ENCODE peak calls at places on chromosomes 13 and 19, in eight cellular contexts. D is IMR-90, B is fibroblast of lung, H is kidney, P is breast epithelium, R is psoas muscle, G is body of pancreas, J is ascending aorta. W is an unnamed sample.

GRCh38 chr13:40094056-40094455 is 438.6 kb downstream of the COG6 start:
- DNase-seq in P (no peak), G (no peak), D (no peak), R (no peak), J (no peak), H (no peak), B (no peak), W (no peak)

GRCh38 chr13:42101821-42102580 is 53.6 kb downstream of the DGKH start:
- DNase-seq in D (no peak), H (no peak), G (no peak), J (no peak), B (peak), P (no peak), R (no peak), W (no peak)

GRCh38 chr13:30824651-30825050 is 81.4 kb upstream of the MEDAG start:
- DNase-seq in D (no peak), J (no peak), H (no peak), G (peak), R (no peak), P (no peak), B (no peak), W (no peak)

GRCh38 chr13:24982333-24982999 is 113.5 kb upstream of the PABPC3 start:
- DNase-seq in P (no peak), D (no peak), J (no peak), R (no peak), H (no peak), B (no peak), G (no peak), W (no peak)

GRCh38 chr19:41702208-41702651 is 6.2 kb upstream of the CEACAM5 start:
- DNase-seq in R (no peak), G (no peak), H (no peak), J (no peak), B (peak), P (no peak), D (peak), W (no peak)

GRCh38 chr19:47226426-47227346 is 4.3 kb downstream of the BBC3 start:
- DNase-seq in J (peak), H (peak), D (peak), R (peak), P (peak), G (peak), B (peak), W (peak)

GRCh38 chr19:42316223-42317211 is 3.4 kb downstream of the TMEM145 start:
- DNase-seq in H (no peak), G (no peak), B (no peak), D (peak), P (no peak), R (no peak), J (no peak), W (no peak)

GRCh38 chr19:10961073-10961762 is 388 bp downstream of the SMARCA4 start:
- DNase-seq in H (peak), P (peak), R (peak), J (peak), G (peak), D (no peak), B (peak), W (no peak)

GRCh38 chr13:100954430-100955361 is 280.1 kb upstream of the TMTC4 start:
- DNase-seq in P (no peak), H (no peak), R (no peak), G (no peak), B (peak), J (no peak), D (peak), W (no peak)

GRCh38 chr13:39023761-39024160 is 14.1 kb downstream of the PROSER1 start:
- DNase-seq in D (peak), J (no peak), B (no peak), H (no peak), P (no peak), G (no peak), R (no peak), W (no peak)

GRCh38 chr19:14519860-14520407 is 1.7 kb upstream of the DNAJB1 start:
- DNase-seq in J (no peak), B (peak), P (no peak), G (peak), D (peak), H (no peak), R (no peak), W (no peak)

GRCh38 chr19:29612121-29612520 is 6.0 kb downstream of the POP4 start:
- DNase-seq in G (no peak), P (no peak), H (peak), D (no peak), R (no peak), B (no peak), J (no peak), W (no peak)

GRCh38 chr13:49140910-49141611 is 79.1 kb upstream of the MLNR start:
- DNase-seq in H (no peak), D (no peak), J (no peak), G (no peak), R (no peak), P (no peak), B (no peak), W (no peak)

GRCh38 chr19:34313188-34313587 is 51.8 kb upstream of the GPI start:
- DNase-seq in R (no peak), J (no peak), H (no peak), D (peak), G (no peak), P (no peak), B (peak), W (no peak)
- TF ChIP-seq CTCF in R (no peak), J (no peak), H (no peak), D (no peak), G (no peak), P (no peak), B (no peak), W (no peak)

DNA sequence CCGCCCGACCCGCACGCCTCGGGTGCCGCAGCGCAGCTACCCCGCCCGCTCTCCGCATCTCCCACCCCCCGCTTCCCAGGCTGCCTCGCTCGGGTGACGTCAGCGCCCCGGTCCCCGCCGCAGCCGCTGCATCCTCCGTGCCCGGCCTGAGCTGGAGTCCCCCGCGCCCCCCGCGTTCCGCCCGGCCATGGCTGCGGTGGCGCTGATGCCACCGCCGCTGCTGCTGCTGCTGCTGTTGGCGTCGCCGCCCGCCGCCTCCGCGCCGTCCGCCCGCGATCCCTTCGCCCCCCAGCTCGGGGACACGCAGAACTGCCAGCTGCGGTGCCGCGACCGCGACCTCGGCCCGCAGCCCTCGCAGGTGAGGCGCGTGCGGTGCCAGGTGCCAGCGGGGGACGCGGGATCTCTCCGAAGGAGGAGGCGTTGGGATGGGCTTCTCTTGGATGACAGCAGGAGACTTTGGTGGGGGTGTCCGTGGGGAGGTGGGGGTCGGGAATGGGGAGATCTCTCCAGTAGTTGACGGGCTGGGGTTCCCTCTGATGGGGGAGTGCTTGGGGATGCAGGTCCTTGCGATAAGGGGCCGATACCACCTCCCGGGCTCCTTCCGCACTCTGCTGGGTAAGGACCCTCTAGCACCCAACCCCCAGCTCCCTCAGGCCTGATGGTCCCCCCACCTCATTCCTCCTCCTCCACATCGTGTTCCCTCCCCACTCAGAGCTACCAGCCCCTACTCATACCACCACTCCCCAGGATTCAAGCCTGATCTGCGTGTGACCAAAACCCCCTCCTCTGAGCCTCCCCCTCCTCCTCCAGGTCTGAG is at the start of gene TMEM59L:
- DNase-seq in B (no peak), J (no peak), G (no peak), P (no peak), H (peak), R (no peak), D (no peak), W (no peak)
- H3K4me3 ChIP-seq in B (peak), J (peak), G (peak), P (peak), H (peak), R (peak), D (peak), W (peak)

DNA sequence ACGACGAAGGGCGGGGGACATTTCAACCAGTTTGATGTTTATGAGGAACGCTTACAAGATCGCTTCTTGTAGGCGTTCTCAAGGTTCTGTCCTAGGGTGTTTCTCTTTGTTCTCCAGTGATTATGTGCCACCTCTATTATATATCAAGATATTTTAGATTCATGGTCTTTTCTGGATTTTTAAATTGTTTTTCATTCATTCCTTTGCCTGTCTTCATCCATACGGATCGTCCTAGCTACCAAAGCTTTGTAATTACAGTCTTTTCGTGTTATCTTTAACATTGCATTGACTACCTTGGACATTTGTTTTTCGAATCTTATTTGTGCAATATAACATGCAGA is 342 bp upstream of the EID2 start:
- DNase-seq in G (no peak), J (no peak), B (no peak), H (no peak), P (no peak), D (no peak), R (no peak), W (no peak)
- TF ChIP-seq CTCF in G (no peak), J (no peak), B (no peak), H (no peak), P (no peak), D (no peak), R (no peak), W (no peak)

DNA sequence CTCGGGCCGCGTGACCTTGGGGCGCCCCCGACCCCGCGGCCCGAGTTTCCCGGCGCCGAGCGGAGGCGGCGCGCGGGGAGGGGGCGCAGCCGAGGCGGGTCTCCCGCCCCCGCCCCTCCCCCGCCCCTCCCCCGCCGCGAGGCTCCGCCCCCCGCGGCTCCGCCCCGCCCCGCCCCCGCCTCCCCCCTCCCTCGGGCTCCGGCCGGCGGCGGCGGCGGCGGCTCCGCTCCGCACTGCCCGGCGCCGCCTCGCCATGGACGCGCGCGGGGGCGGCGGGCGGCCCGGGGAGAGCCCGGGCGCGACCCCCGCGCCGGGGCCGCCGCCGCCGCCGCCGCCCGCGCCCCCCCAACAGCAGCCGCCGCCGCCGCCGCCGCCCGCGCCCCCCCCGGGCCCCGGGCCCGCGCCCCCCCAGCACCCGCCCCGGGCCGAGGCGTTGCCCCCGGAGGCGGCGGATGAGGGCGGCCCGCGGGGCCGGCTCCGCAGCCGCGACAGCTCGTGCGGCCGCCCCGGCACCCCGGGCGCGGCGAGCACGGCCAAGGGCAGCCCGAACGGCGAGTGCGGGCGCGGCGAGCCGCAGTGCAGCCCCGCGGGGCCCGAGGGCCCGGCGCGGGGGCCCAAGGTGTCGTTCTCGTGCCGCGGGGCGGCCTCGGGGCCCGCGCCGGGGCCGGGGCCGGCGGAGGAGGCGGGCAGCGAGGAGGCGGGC is at the start of gene HCN2:
- DNase-seq in G (no peak), D (no peak), R (no peak), H (no peak), P (no peak), B (no peak), J (no peak), W (no peak)
- H3K4me3 ChIP-seq in G (no peak), D (peak), R (peak), H (no peak), P (peak), B (no peak), J (peak), W (peak)